ENCODE peak calls at places on chromosomes 5 and 9, in nine cellular contexts. One of them, this sample, is unnamed.
A peak's percentile ranks its signal among the peaks of the same experiment; 100 is the strongest.

GRCh38 chr9:6646028-6646636 is 603 bp upstream of the GLDC start:
- DNase-seq in fibroblast of pulmonary artery: no peak
- DNase-seq in epithelial cell of esophagus: no peak
- DNase-seq in astrocyte of the spinal cord: peak; percentile 2
- DNase-seq in left ventricle myocardium inferior: no peak
- DNase-seq in neural progenitor cell: no peak
- DNase-seq in tibial nerve: no peak
- DNase-seq in transverse colon: no peak
- DNase-seq in right atrium auricular region: no peak
- DNase-seq in this sample: peak; percentile 35

GRCh38 chr5:3020426-3020825 is 268.9 kb upstream of the IRX2 start:
- DNase-seq in tibial nerve: no peak
- DNase-seq in right atrium auricular region: no peak
- DNase-seq in left ventricle myocardium inferior: no peak
- DNase-seq in astrocyte of the spinal cord: no peak
- DNase-seq in neural progenitor cell: no peak
- DNase-seq in fibroblast of pulmonary artery: no peak
- DNase-seq in epithelial cell of esophagus: no peak
- DNase-seq in transverse colon: no peak
- DNase-seq in this sample: no peak

GRCh38 chr5:84119252-84119651 is 265.4 kb downstream of the EDIL3 start:
- DNase-seq in right atrium auricular region: no peak
- DNase-seq in neural progenitor cell: no peak
- DNase-seq in astrocyte of the spinal cord: no peak
- DNase-seq in epithelial cell of esophagus: no peak
- DNase-seq in transverse colon: no peak
- DNase-seq in left ventricle myocardium inferior: no peak
- DNase-seq in tibial nerve: no peak
- DNase-seq in fibroblast of pulmonary artery: no peak
- DNase-seq in this sample: no peak

GRCh38 chr5:170986598-170986997 is 124.8 kb downstream of the RANBP17 start:
- DNase-seq in left ventricle myocardium inferior: no peak
- DNase-seq in transverse colon: no peak
- DNase-seq in fibroblast of pulmonary artery: peak; percentile 68
- DNase-seq in neural progenitor cell: no peak
- DNase-seq in astrocyte of the spinal cord: peak; percentile 25
- DNase-seq in right atrium auricular region: no peak
- DNase-seq in tibial nerve: no peak
- DNase-seq in epithelial cell of esophagus: peak; percentile 41
- DNase-seq in this sample: no peak

GRCh38 chr5:154474957-154475334 is 3.1 kb downstream of the HAND1 start:
- DNase-seq in right atrium auricular region: no peak
- DNase-seq in epithelial cell of esophagus: no peak
- DNase-seq in fibroblast of pulmonary artery: no peak
- DNase-seq in tibial nerve: no peak
- DNase-seq in astrocyte of the spinal cord: no peak
- DNase-seq in left ventricle myocardium inferior: no peak
- DNase-seq in transverse colon: no peak
- DNase-seq in neural progenitor cell: no peak
- DNase-seq in this sample: no peak

GRCh38 chr5:167261309-167262100 is 1029.9 kb upstream of the WWC1 start:
- DNase-seq in fibroblast of pulmonary artery: peak; percentile 9
- DNase-seq in left ventricle myocardium inferior: no peak
- DNase-seq in right atrium auricular region: no peak
- DNase-seq in tibial nerve: no peak
- DNase-seq in epithelial cell of esophagus: peak; percentile 25
- DNase-seq in neural progenitor cell: peak; percentile 21
- DNase-seq in transverse colon: no peak
- DNase-seq in astrocyte of the spinal cord: no peak
- DNase-seq in this sample: no peak

GRCh38 chr5:78076351-78076750 is 218.1 kb downstream of the AP3B1 start:
- DNase-seq in epithelial cell of esophagus: no peak
- DNase-seq in right atrium auricular region: no peak
- DNase-seq in transverse colon: no peak
- DNase-seq in astrocyte of the spinal cord: no peak
- DNase-seq in neural progenitor cell: no peak
- DNase-seq in tibial nerve: no peak
- DNase-seq in left ventricle myocardium inferior: no peak
- DNase-seq in fibroblast of pulmonary artery: no peak
- DNase-seq in this sample: no peak

GRCh38 chr5:17928571-17928970 is 294.3 kb downstream of the TAF11L14 start:
- DNase-seq in tibial nerve: peak; percentile 16
- DNase-seq in neural progenitor cell: no peak
- DNase-seq in transverse colon: no peak
- DNase-seq in left ventricle myocardium inferior: no peak
- DNase-seq in astrocyte of the spinal cord: peak; percentile 18
- DNase-seq in epithelial cell of esophagus: peak; percentile 95
- DNase-seq in right atrium auricular region: peak; percentile 72
- DNase-seq in fibroblast of pulmonary artery: no peak
- DNase-seq in this sample: no peak

GRCh38 chr5:126384985-126385384 is 38.2 kb upstream of the GRAMD2B start:
- DNase-seq in left ventricle myocardium inferior: no peak
- DNase-seq in fibroblast of pulmonary artery: peak; percentile 82
- DNase-seq in astrocyte of the spinal cord: peak; percentile 86
- DNase-seq in epithelial cell of esophagus: peak; percentile 70
- DNase-seq in right atrium auricular region: no peak
- DNase-seq in transverse colon: no peak
- DNase-seq in neural progenitor cell: no peak
- DNase-seq in tibial nerve: no peak
- DNase-seq in this sample: no peak

GRCh38 chr5:151162794-151163193 is 5.2 kb upstream of the ANXA6 start:
- DNase-seq in transverse colon: no peak
- DNase-seq in astrocyte of the spinal cord: no peak
- DNase-seq in left ventricle myocardium inferior: no peak
- DNase-seq in neural progenitor cell: no peak
- DNase-seq in right atrium auricular region: no peak
- DNase-seq in fibroblast of pulmonary artery: no peak
- DNase-seq in epithelial cell of esophagus: no peak
- DNase-seq in tibial nerve: no peak
- DNase-seq in this sample: no peak

GRCh38 chr9:29514336-29514735 is 1941.1 kb upstream of the C9orf72 start:
- DNase-seq in left ventricle myocardium inferior: no peak
- DNase-seq in right atrium auricular region: no peak
- DNase-seq in tibial nerve: no peak
- DNase-seq in neural progenitor cell: peak; percentile 36
- DNase-seq in transverse colon: no peak
- DNase-seq in fibroblast of pulmonary artery: no peak
- DNase-seq in epithelial cell of esophagus: peak; percentile 3
- DNase-seq in astrocyte of the spinal cord: no peak
- DNase-seq in this sample: no peak

GRCh38 chr5:134138416-134139376 is 24.2 kb downstream of the TCF7 start:
- DNase-seq in epithelial cell of esophagus: peak; percentile 91
- DNase-seq in left ventricle myocardium inferior: peak; percentile 11
- DNase-seq in fibroblast of pulmonary artery: no peak
- DNase-seq in astrocyte of the spinal cord: peak; percentile 53
- DNase-seq in transverse colon: no peak
- DNase-seq in right atrium auricular region: peak; percentile 43
- DNase-seq in tibial nerve: no peak
- DNase-seq in neural progenitor cell: no peak
- DNase-seq in this sample: peak; percentile 90

GRCh38 chr9:36855443-36856315 is 178.4 kb downstream of the PAX5 start:
- DNase-seq in neural progenitor cell: peak; percentile 42
- DNase-seq in right atrium auricular region: no peak
- DNase-seq in left ventricle myocardium inferior: no peak
- DNase-seq in transverse colon: peak; percentile 18
- DNase-seq in tibial nerve: no peak
- DNase-seq in astrocyte of the spinal cord: no peak
- DNase-seq in epithelial cell of esophagus: peak; percentile 41
- DNase-seq in fibroblast of pulmonary artery: peak; percentile 6
- DNase-seq in this sample: peak; percentile 67

GRCh38 chr5:142422426-142422825 is 97.6 kb upstream of the SPRY4 start:
- DNase-seq in tibial nerve: no peak
- DNase-seq in left ventricle myocardium inferior: no peak
- DNase-seq in transverse colon: no peak
- DNase-seq in epithelial cell of esophagus: peak; percentile 71
- DNase-seq in astrocyte of the spinal cord: peak; percentile 76
- DNase-seq in right atrium auricular region: no peak
- DNase-seq in fibroblast of pulmonary artery: peak; percentile 56
- DNase-seq in neural progenitor cell: no peak
- DNase-seq in this sample: no peak

GRCh38 chr5:56172225-56172624 is 60.9 kb downstream of the ANKRD55 start:
- DNase-seq in tibial nerve: no peak
- DNase-seq in fibroblast of pulmonary artery: peak; percentile 82
- DNase-seq in neural progenitor cell: no peak
- DNase-seq in left ventricle myocardium inferior: no peak
- DNase-seq in right atrium auricular region: peak; percentile 30
- DNase-seq in transverse colon: no peak
- DNase-seq in astrocyte of the spinal cord: peak; percentile 40
- DNase-seq in epithelial cell of esophagus: no peak
- DNase-seq in this sample: no peak

GRCh38 chr5:10192309-10192708 is 57.4 kb downstream of the ATPSCKMT start:
- DNase-seq in right atrium auricular region: no peak
- DNase-seq in transverse colon: no peak
- DNase-seq in tibial nerve: no peak
- DNase-seq in astrocyte of the spinal cord: peak; percentile 53
- DNase-seq in fibroblast of pulmonary artery: peak; percentile 9
- DNase-seq in neural progenitor cell: no peak
- DNase-seq in left ventricle myocardium inferior: no peak
- DNase-seq in epithelial cell of esophagus: no peak
- DNase-seq in this sample: no peak

GRCh38 chr5:66929995-66930394 is 266.6 kb downstream of the CD180 start:
- DNase-seq in transverse colon: no peak
- DNase-seq in tibial nerve: no peak
- DNase-seq in neural progenitor cell: no peak
- DNase-seq in right atrium auricular region: no peak
- DNase-seq in astrocyte of the spinal cord: no peak
- DNase-seq in left ventricle myocardium inferior: no peak
- DNase-seq in epithelial cell of esophagus: no peak
- DNase-seq in fibroblast of pulmonary artery: no peak
- DNase-seq in this sample: no peak

GRCh38 chr5:170792878-170793277 is 9.4 kb downstream of the GABRP start:
- DNase-seq in tibial nerve: no peak
- DNase-seq in transverse colon: no peak
- DNase-seq in neural progenitor cell: no peak
- DNase-seq in astrocyte of the spinal cord: no peak
- DNase-seq in right atrium auricular region: no peak
- DNase-seq in fibroblast of pulmonary artery: no peak
- DNase-seq in left ventricle myocardium inferior: no peak
- DNase-seq in epithelial cell of esophagus: no peak
- DNase-seq in this sample: no peak

DNA sequence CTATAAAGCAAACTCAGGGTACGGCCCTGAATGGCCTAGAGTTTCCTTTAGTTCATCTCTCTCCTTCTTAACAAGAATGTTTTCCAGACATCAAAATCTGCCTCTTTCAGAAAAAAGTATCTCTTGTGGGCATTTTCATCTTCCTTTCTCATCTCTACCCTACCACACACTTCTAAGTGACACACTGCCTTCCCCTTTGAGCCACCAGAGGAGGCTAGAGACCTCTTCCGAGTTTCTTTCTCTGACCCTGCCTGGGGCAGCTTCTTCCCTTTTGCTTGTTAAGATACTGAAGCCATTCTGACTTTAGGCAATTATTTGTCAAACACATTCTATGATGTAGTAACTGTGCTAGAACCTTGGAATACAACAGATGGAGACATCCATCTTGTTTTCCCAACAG is 8.7 kb upstream of the SV2C start:
- DNase-seq in neural progenitor cell: peak; percentile 70
- DNase-seq in transverse colon: peak; percentile 38
- DNase-seq in right atrium auricular region: no peak
- DNase-seq in fibroblast of pulmonary artery: no peak
- DNase-seq in epithelial cell of esophagus: no peak
- DNase-seq in tibial nerve: no peak
- DNase-seq in left ventricle myocardium inferior: no peak
- DNase-seq in astrocyte of the spinal cord: no peak
- DNase-seq in this sample: peak; percentile 46
- TF ChIP-seq CTCF in neural progenitor cell: peak; percentile 90
- TF ChIP-seq CTCF in transverse colon: peak; percentile 63
- TF ChIP-seq CTCF in right atrium auricular region: peak; percentile 47
- TF ChIP-seq CTCF in fibroblast of pulmonary artery: no peak
- TF ChIP-seq CTCF in epithelial cell of esophagus: peak; percentile 52
- TF ChIP-seq CTCF in tibial nerve: peak; percentile 44
- TF ChIP-seq CTCF in left ventricle myocardium inferior: peak; percentile 54
- TF ChIP-seq CTCF in astrocyte of the spinal cord: peak; percentile 3
- TF ChIP-seq CTCF in this sample: peak; percentile 62

GRCh38 chr5:177592010-177592834 is at the start of gene TMED9:
- DNase-seq in neural progenitor cell: peak; percentile 90
- DNase-seq in astrocyte of the spinal cord: peak; percentile 75
- DNase-seq in tibial nerve: peak; percentile 64
- DNase-seq in fibroblast of pulmonary artery: peak; percentile 81
- DNase-seq in epithelial cell of esophagus: peak; percentile 94
- DNase-seq in right atrium auricular region: peak; percentile 77
- DNase-seq in left ventricle myocardium inferior: peak; percentile 85
- DNase-seq in transverse colon: peak; percentile 91
- DNase-seq in this sample: peak; percentile 89
- TF ChIP-seq CTCF in neural progenitor cell: peak; percentile 23
- TF ChIP-seq CTCF in astrocyte of the spinal cord: no peak
- TF ChIP-seq CTCF in tibial nerve: peak; percentile 55
- TF ChIP-seq CTCF in fibroblast of pulmonary artery: no peak
- TF ChIP-seq CTCF in epithelial cell of esophagus: no peak
- TF ChIP-seq CTCF in right atrium auricular region: peak; percentile 42
- TF ChIP-seq CTCF in left ventricle myocardium inferior: peak; percentile 47
- TF ChIP-seq CTCF in transverse colon: peak; percentile 20
- TF ChIP-seq CTCF in this sample: no peak

DNA sequence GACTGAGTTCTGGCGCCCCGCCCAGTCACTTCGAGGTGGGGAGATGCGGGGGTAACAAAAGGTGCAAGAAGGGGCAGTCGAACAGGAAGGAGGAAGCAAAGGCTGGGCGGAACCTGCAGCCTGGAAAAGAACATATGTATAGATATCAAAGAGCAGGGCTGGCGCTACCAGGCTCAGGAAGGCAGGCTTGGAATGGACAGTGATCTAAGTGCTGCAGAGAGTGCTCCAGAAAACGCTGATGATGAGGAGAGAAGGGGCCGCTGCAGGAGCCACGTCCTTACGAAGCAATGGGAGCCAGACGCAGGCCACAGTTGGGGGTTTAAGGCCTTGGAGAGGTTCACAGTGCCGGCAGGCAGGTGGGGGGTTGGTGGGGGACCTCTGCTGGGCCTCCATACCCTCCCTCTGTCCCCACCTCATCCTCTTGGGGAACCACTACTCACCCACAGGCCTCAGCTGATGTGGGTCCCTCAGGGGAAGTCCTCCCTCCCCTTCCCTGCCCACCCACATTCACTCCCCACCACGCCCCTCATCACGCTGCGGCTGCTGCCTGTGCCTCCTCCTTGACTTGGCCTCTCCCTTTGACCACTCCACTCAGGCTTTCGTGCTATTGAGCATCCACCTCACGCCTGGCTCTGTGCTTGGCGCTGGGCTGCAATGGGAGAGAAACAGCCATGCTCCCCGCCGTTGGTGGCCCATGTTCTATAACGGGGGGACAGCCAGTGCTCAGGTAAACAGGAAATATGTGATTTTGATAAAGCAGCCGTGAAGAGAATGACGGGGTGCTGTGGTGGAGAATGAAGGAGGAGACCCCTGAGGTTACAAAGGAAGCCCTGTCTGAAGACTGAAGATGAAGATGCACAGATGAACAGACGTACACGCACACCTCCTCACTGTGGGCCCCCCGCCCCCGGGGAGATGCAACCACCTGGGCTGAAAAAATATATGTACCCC is 40.5 kb upstream of the RPL26L1 start:
- DNase-seq in tibial nerve: no peak
- DNase-seq in astrocyte of the spinal cord: no peak
- DNase-seq in neural progenitor cell: no peak
- DNase-seq in right atrium auricular region: no peak
- DNase-seq in left ventricle myocardium inferior: no peak
- DNase-seq in epithelial cell of esophagus: no peak
- DNase-seq in fibroblast of pulmonary artery: no peak
- DNase-seq in transverse colon: peak; percentile 60
- DNase-seq in this sample: peak; percentile 66
- TF ChIP-seq CTCF in tibial nerve: no peak
- TF ChIP-seq CTCF in astrocyte of the spinal cord: no peak
- TF ChIP-seq CTCF in neural progenitor cell: no peak
- TF ChIP-seq CTCF in right atrium auricular region: no peak
- TF ChIP-seq CTCF in left ventricle myocardium inferior: no peak
- TF ChIP-seq CTCF in epithelial cell of esophagus: no peak
- TF ChIP-seq CTCF in fibroblast of pulmonary artery: no peak
- TF ChIP-seq CTCF in transverse colon: no peak
- TF ChIP-seq CTCF in this sample: no peak

GRCh38 chr5:28766565-28767158 is 1728.3 kb upstream of the CDH9 start:
- DNase-seq in left ventricle myocardium inferior: no peak
- DNase-seq in neural progenitor cell: peak; percentile 51
- DNase-seq in transverse colon: no peak
- DNase-seq in fibroblast of pulmonary artery: peak; percentile 69
- DNase-seq in epithelial cell of esophagus: peak; percentile 74
- DNase-seq in astrocyte of the spinal cord: peak; percentile 73
- DNase-seq in right atrium auricular region: no peak
- DNase-seq in tibial nerve: peak; percentile 7
- DNase-seq in this sample: peak; percentile 2
- TF ChIP-seq CTCF in left ventricle myocardium inferior: no peak
- TF ChIP-seq CTCF in neural progenitor cell: peak; percentile 62
- TF ChIP-seq CTCF in transverse colon: no peak
- TF ChIP-seq CTCF in fibroblast of pulmonary artery: peak; percentile 36
- TF ChIP-seq CTCF in epithelial cell of esophagus: peak; percentile 42
- TF ChIP-seq CTCF in astrocyte of the spinal cord: peak; percentile 25
- TF ChIP-seq CTCF in right atrium auricular region: peak; percentile 47
- TF ChIP-seq CTCF in tibial nerve: peak; percentile 21
- TF ChIP-seq CTCF in this sample: no peak